ENCODE peak calls at places on chromosomes 1 and 21, in eight cellular contexts. X, L, Q, O, F, C, R and Y are unnamed samples.

GRCh38 chr1:245045087-245045881 is 109.5 kb upstream of the KIF26B start:
- DNase-seq in X (no peak), L (no peak), Q (no peak), O (no peak), F (no peak), C (no peak), R (no peak), Y (no peak)

GRCh38 chr1:18407166-18408045 is 73.3 kb upstream of the KLHDC7A start:
- DNase-seq in X (no peak), L (no peak), Q (no peak), O (no peak), F (no peak), C (no peak), R (no peak), Y (peak)

GRCh38 chr1:37423810-37424209 is 50.6 kb upstream of the ZC3H12A start:
- DNase-seq in X (no peak), L (no peak), Q (no peak), O (no peak), F (no peak), C (no peak), R (no peak), Y (peak)

GRCh38 chr1:179509384-179509783 is 66.4 kb downstream of the NPHS2 start:
- DNase-seq in X (no peak), L (no peak), Q (no peak), O (no peak), F (no peak), C (no peak), R (no peak), Y (no peak)

GRCh38 chr1:207965602-207966387 is 54.9 kb upstream of the CD34 start:
- DNase-seq in X (no peak), L (no peak), Q (no peak), O (no peak), F (no peak), C (no peak), R (no peak), Y (no peak)

GRCh38 chr21:25387665-25388064 is 219.6 kb downstream of the MRPL39 start:
- DNase-seq in X (no peak), L (no peak), Q (no peak), O (no peak), F (no peak), C (no peak), R (no peak), Y (no peak)

GRCh38 chr1:199784127-199784526 is 243.4 kb upstream of the NR5A2 start:
- DNase-seq in X (no peak), L (no peak), Q (peak), O (no peak), F (no peak), C (no peak), R (no peak), Y (no peak)

GRCh38 chr1:47759581-47760247 is 237.5 kb downstream of the TRABD2B start:
- DNase-seq in X (no peak), L (no peak), Q (no peak), O (no peak), F (no peak), C (no peak), R (no peak), Y (no peak)

GRCh38 chr1:35914706-35915105 is 16.2 kb upstream of the AGO3 start:
- DNase-seq in X (no peak), L (no peak), Q (no peak), O (no peak), F (no peak), C (no peak), R (no peak), Y (no peak)